ENCODE peak calls at places on chromosomes 12 and 14, in four cellular contexts. One of them, this sample, is unnamed.

GRCh38 chr12:27723212-27723611 is 12.6 kb downstream of the MRPS35 start:
- DNase-seq in IMR-90: no peak
- DNase-seq in HepG2: no peak
- DNase-seq in DND-41: no peak
- DNase-seq in this sample: no peak

GRCh38 chr12:30979371-30980259 is 53.1 kb downstream of the TSPAN11 start:
- DNase-seq in IMR-90: no peak
- DNase-seq in HepG2: no peak
- DNase-seq in DND-41: no peak
- DNase-seq in this sample: no peak

GRCh38 chr14:104323551-104324175 is 185.3 kb downstream of the KIF26A start:
- DNase-seq in IMR-90: no peak
- DNase-seq in HepG2: no peak
- DNase-seq in DND-41: no peak
- DNase-seq in this sample: no peak

GRCh38 chr14:74356892-74357575 is 8.8 kb downstream of the VRTN start:
- DNase-seq in IMR-90: no peak
- DNase-seq in HepG2: no peak
- DNase-seq in DND-41: no peak
- DNase-seq in this sample: no peak

GRCh38 chr12:96225003-96225855 is 31.1 kb downstream of the ELK3 start:
- DNase-seq in IMR-90: no peak
- DNase-seq in HepG2: no peak
- DNase-seq in DND-41: no peak
- DNase-seq in this sample: no peak

GRCh38 chr12:47751561-47751960 is 7.1 kb downstream of the RAPGEF3 start:
- DNase-seq in IMR-90: no peak
- DNase-seq in HepG2: no peak
- DNase-seq in DND-41: no peak
- DNase-seq in this sample: no peak

GRCh38 chr12:42819801-42820200 is 230.3 kb upstream of the PRICKLE1 start:
- DNase-seq in IMR-90: no peak
- DNase-seq in HepG2: no peak
- DNase-seq in DND-41: no peak
- DNase-seq in this sample: no peak

GRCh38 chr12:989751-990278 is 1.2 kb upstream of the ERC1 start:
- DNase-seq in IMR-90: peak
- DNase-seq in HepG2: peak
- DNase-seq in DND-41: peak
- DNase-seq in this sample: no peak

GRCh38 chr12:15688838-15689237 is 100.3 kb downstream of the EPS8 start:
- DNase-seq in IMR-90: no peak
- DNase-seq in HepG2: no peak
- DNase-seq in DND-41: no peak
- DNase-seq in this sample: no peak

GRCh38 chr12:122336015-122336946 is 70.0 kb upstream of the VPS33A start:
- DNase-seq in IMR-90: peak
- DNase-seq in HepG2: peak
- DNase-seq in DND-41: peak
- DNase-seq in this sample: peak

GRCh38 chr12:114163766-114164165 is 197.6 kb upstream of the RBM19 start:
- DNase-seq in IMR-90: peak
- DNase-seq in HepG2: peak
- DNase-seq in DND-41: no peak
- DNase-seq in this sample: no peak

GRCh38 chr14:69049675-69050074 is 70.6 kb upstream of the ACTN1 start:
- DNase-seq in IMR-90: peak
- DNase-seq in HepG2: peak
- DNase-seq in DND-41: no peak
- DNase-seq in this sample: no peak

GRCh38 chr12:13079440-13079906 is 24.0 kb downstream of the GSG1 start:
- DNase-seq in IMR-90: no peak
- DNase-seq in HepG2: peak
- DNase-seq in DND-41: no peak
- DNase-seq in this sample: no peak

GRCh38 chr12:32270818-32271710 is 128.3 kb upstream of the FGD4 start:
- DNase-seq in IMR-90: peak
- DNase-seq in HepG2: peak
- DNase-seq in DND-41: no peak
- DNase-seq in this sample: no peak

GRCh38 chr12:108621161-108621560 is 12.5 kb downstream of the SELPLG start:
- DNase-seq in IMR-90: no peak
- DNase-seq in HepG2: no peak
- DNase-seq in DND-41: no peak
- DNase-seq in this sample: no peak

GRCh38 chr12:55845785-55846496 is 3.2 kb upstream of the MMP19 start:
- DNase-seq in IMR-90: no peak
- DNase-seq in HepG2: no peak
- DNase-seq in DND-41: no peak
- DNase-seq in this sample: no peak

GRCh38 chr12:13197526-13198141 is 1.1 kb downstream of the EMP1 start:
- DNase-seq in IMR-90: peak
- DNase-seq in HepG2: no peak
- DNase-seq in DND-41: no peak
- DNase-seq in this sample: no peak

GRCh38 chr12:124174406-124174805 is 120.5 kb upstream of the RFLNA start:
- DNase-seq in IMR-90: no peak
- DNase-seq in HepG2: no peak
- DNase-seq in DND-41: no peak
- DNase-seq in this sample: no peak

GRCh38 chr14:65412881-65413738 is 580 bp downstream of the FUT8 start:
- DNase-seq in IMR-90: peak
- DNase-seq in HepG2: peak
- DNase-seq in DND-41: peak
- DNase-seq in this sample: peak

GRCh38 chr12:98698603-98699463 is 53.7 kb downstream of the APAF1 start:
- DNase-seq in IMR-90: peak
- DNase-seq in HepG2: peak
- DNase-seq in DND-41: peak
- DNase-seq in this sample: no peak

GRCh38 chr14:94673781-94674231 is 61.6 kb downstream of the SERPINA3 start:
- DNase-seq in IMR-90: peak
- DNase-seq in HepG2: no peak
- DNase-seq in DND-41: no peak
- DNase-seq in this sample: no peak

GRCh38 chr14:89485264-89485663 is 68.2 kb upstream of the FOXN3 start:
- DNase-seq in IMR-90: no peak
- DNase-seq in HepG2: no peak
- DNase-seq in DND-41: no peak
- DNase-seq in this sample: no peak

GRCh38 chr14:99735189-99736135 is 51.4 kb downstream of the CYP46A1 start:
- DNase-seq in IMR-90: no peak
- DNase-seq in HepG2: no peak
- DNase-seq in DND-41: no peak
- DNase-seq in this sample: no peak

GRCh38 chr14:90871605-90872233 is 55.5 kb upstream of the TTC7B start:
- DNase-seq in IMR-90: peak
- DNase-seq in HepG2: no peak
- DNase-seq in DND-41: no peak
- DNase-seq in this sample: no peak

GRCh38 chr12:3365416-3366385 is 125.3 kb upstream of the PRMT8 start:
- DNase-seq in IMR-90: no peak
- DNase-seq in HepG2: no peak
- DNase-seq in DND-41: no peak
- DNase-seq in this sample: no peak

GRCh38 chr14:22791302-22791701 is 23.9 kb downstream of the SLC7A7 start:
- DNase-seq in IMR-90: peak
- DNase-seq in HepG2: no peak
- DNase-seq in DND-41: no peak
- DNase-seq in this sample: no peak

GRCh38 chr14:68623828-68624227 is 169.0 kb downstream of the ZFP36L1 start:
- DNase-seq in IMR-90: no peak
- DNase-seq in HepG2: no peak
- DNase-seq in DND-41: no peak
- DNase-seq in this sample: no peak

GRCh38 chr14:95300697-95301526 is 18.8 kb downstream of the CLMN start:
- DNase-seq in IMR-90: no peak
- DNase-seq in HepG2: peak
- DNase-seq in DND-41: no peak
- DNase-seq in this sample: no peak

GRCh38 chr14:49220492-49220891 is 365.7 kb downstream of the RPS29 start:
- DNase-seq in IMR-90: no peak
- DNase-seq in HepG2: no peak
- DNase-seq in DND-41: no peak
- DNase-seq in this sample: no peak

GRCh38 chr12:81412940-81413339 is 335.1 kb downstream of the ACSS3 start:
- DNase-seq in IMR-90: no peak
- DNase-seq in HepG2: no peak
- DNase-seq in DND-41: no peak
- DNase-seq in this sample: no peak

GRCh38 chr12:13536219-13536910 is 339.8 kb downstream of the EMP1 start:
- DNase-seq in IMR-90: no peak
- DNase-seq in HepG2: no peak
- DNase-seq in DND-41: no peak
- DNase-seq in this sample: no peak

GRCh38 chr12:65189028-65189718 is 19.8 kb downstream of the LEMD3 start:
- DNase-seq in IMR-90: no peak
- DNase-seq in HepG2: no peak
- DNase-seq in DND-41: no peak
- DNase-seq in this sample: no peak

GRCh38 chr12:125579916-125580315 is 514.7 kb downstream of the AACS start:
- DNase-seq in IMR-90: no peak
- DNase-seq in HepG2: no peak
- DNase-seq in DND-41: no peak
- DNase-seq in this sample: no peak

GRCh38 chr12:116539905-116540482 is 19.2 kb upstream of the MAP1LC3B2 start:
- DNase-seq in IMR-90: peak
- DNase-seq in HepG2: no peak
- DNase-seq in DND-41: no peak
- DNase-seq in this sample: no peak

GRCh38 chr12:30970559-30971202 is 44.1 kb downstream of the TSPAN11 start:
- DNase-seq in IMR-90: no peak
- DNase-seq in HepG2: no peak
- DNase-seq in DND-41: no peak
- DNase-seq in this sample: no peak

GRCh38 chr14:53306926-53307325 is 153.8 kb upstream of the DDHD1 start:
- DNase-seq in IMR-90: peak
- DNase-seq in HepG2: peak
- DNase-seq in DND-41: no peak
- DNase-seq in this sample: no peak
- H3K4me3 ChIP-seq in IMR-90: no peak
- H3K4me3 ChIP-seq in HepG2: peak
- H3K4me3 ChIP-seq in DND-41: no peak
- H3K4me3 ChIP-seq in this sample: no peak

GRCh38 chr14:34985740-34986139 is 2.9 kb downstream of the SRP54 start:
- DNase-seq in IMR-90: no peak
- DNase-seq in HepG2: no peak
- DNase-seq in DND-41: no peak
- DNase-seq in this sample: no peak
- H3K4me3 ChIP-seq in IMR-90: no peak
- H3K4me3 ChIP-seq in HepG2: no peak
- H3K4me3 ChIP-seq in DND-41: peak
- H3K4me3 ChIP-seq in this sample: no peak

GRCh38 chr12:6322969-6323339 is 12.5 kb downstream of the PLEKHG6 start:
- DNase-seq in IMR-90: no peak
- DNase-seq in HepG2: no peak
- DNase-seq in DND-41: no peak
- DNase-seq in this sample: no peak

GRCh38 chr12:6323995-6324711 is 13.7 kb downstream of the PLEKHG6 start:
- DNase-seq in IMR-90: no peak
- DNase-seq in HepG2: no peak
- DNase-seq in DND-41: no peak
- DNase-seq in this sample: no peak

GRCh38 chr12:6322352-6322751 is 11.9 kb downstream of the PLEKHG6 start:
- DNase-seq in IMR-90: no peak
- DNase-seq in HepG2: no peak
- DNase-seq in DND-41: no peak
- DNase-seq in this sample: no peak

GRCh38 chr12:6321905-6322304 is 11.4 kb downstream of the PLEKHG6 start:
- DNase-seq in IMR-90: no peak
- DNase-seq in HepG2: peak
- DNase-seq in DND-41: no peak
- DNase-seq in this sample: no peak

DNA sequence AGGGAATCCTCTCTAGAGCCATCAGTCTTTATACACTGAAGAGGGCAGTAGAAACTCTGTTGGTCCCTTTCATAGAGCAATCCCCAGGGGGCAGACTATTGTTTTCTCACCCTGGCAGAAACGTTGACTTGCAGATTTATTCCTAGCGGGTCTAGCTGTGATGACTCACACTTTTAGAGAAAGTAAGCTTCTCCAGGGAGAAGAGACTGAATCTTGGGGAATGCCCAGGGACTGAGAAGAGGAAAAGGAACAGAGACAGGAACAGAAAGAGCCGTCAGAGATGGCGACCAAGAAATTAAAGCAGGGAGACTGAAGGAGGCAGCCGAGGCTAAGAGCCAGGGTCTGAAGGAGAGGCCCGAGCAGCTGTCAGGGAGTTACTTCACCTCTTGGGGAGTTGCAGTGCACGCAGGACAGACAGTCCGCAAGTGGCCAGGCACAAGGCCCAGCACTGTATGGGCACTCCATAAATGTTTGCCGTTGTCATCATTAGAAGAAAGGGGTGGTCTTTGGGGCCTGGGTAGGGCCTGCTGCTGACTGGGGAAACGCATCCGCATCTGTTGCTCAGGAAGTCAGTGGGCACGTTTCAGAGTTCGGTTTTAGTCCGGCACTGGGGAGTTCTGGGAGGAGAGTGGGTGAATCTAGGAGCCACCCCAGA is 13.0 kb downstream of the PLEKHG6 start:
- DNase-seq in IMR-90: peak
- DNase-seq in HepG2: peak
- DNase-seq in DND-41: peak
- DNase-seq in this sample: peak
- H3K4me3 ChIP-seq in IMR-90: no peak
- H3K4me3 ChIP-seq in HepG2: no peak
- H3K4me3 ChIP-seq in DND-41: no peak
- H3K4me3 ChIP-seq in this sample: peak

GRCh38 chr14:52876806-52877205 is 74.0 kb downstream of the FERMT2 start:
- DNase-seq in IMR-90: no peak
- DNase-seq in HepG2: no peak
- DNase-seq in DND-41: no peak
- DNase-seq in this sample: no peak
- H3K4me3 ChIP-seq in IMR-90: no peak
- H3K4me3 ChIP-seq in HepG2: no peak
- H3K4me3 ChIP-seq in DND-41: no peak
- H3K4me3 ChIP-seq in this sample: no peak

GRCh38 chr12:106245767-106246166 is 2.1 kb downstream of the CKAP4 start:
- DNase-seq in IMR-90: peak
- DNase-seq in HepG2: no peak
- DNase-seq in DND-41: no peak
- DNase-seq in this sample: no peak
- H3K4me3 ChIP-seq in IMR-90: peak
- H3K4me3 ChIP-seq in HepG2: peak
- H3K4me3 ChIP-seq in DND-41: no peak
- H3K4me3 ChIP-seq in this sample: no peak

This sample was measured in CD8-positive, alpha-beta memory T cell.